ENCODE peak calls at places on chromosomes 13 and 19, in ten cellular contexts. B, I, V, T, P, G, J, L, K and W are unnamed samples.

GRCh38 chr19:39038098-39038497 is 5.7 kb upstream of the FBXO27 start:
- DNase-seq in V (no peak), G (no peak), I (no peak), K (peak; percentile 18), L (no peak), T (peak; percentile 43), B (no peak), J (no peak), P (no peak), W (peak; percentile 52)

GRCh38 chr19:12669272-12670158 is 2.9 kb downstream of the WDR83 start:
- DNase-seq in G (no peak), L (peak; percentile 88), J (peak; percentile 83), K (peak; percentile 78), B (peak; percentile 47), T (peak; percentile 61), V (peak; percentile 88), P (peak; percentile 65), I (peak; percentile 59), W (peak; percentile 84)

GRCh38 chr13:79477968-79478367 is 3.0 kb upstream of the NDFIP2 start:
- DNase-seq in K (no peak), B (no peak), J (no peak), V (peak; percentile 58), I (no peak), P (no peak), G (no peak), L (no peak), T (no peak), W (no peak)

GRCh38 chr19:42494321-42494720 is 34.0 kb downstream of the CEACAM1 start:
- DNase-seq in L (no peak), T (no peak), G (no peak), J (no peak), V (no peak), B (peak; percentile 42), I (no peak), P (no peak), K (no peak), W (no peak)

GRCh38 chr13:24199016-24199415 is 38.5 kb downstream of the SPATA13 start:
- DNase-seq in I (no peak), G (no peak), K (peak; percentile 56), L (no peak), T (no peak), B (no peak), J (no peak), P (no peak), V (no peak), W (no peak)

GRCh38 chr13:40982772-40983171 is 36.3 kb downstream of the ELF1 start:
- DNase-seq in V (no peak), T (peak; percentile 74), K (no peak), G (no peak), B (no peak), P (no peak), J (peak; percentile 68), L (no peak), I (no peak), W (peak; percentile 52)

GRCh38 chr19:48506138-48506733 is 5.4 kb downstream of the LMTK3 start:
- DNase-seq in B (no peak), J (no peak), G (no peak), I (no peak), K (no peak), T (no peak), V (no peak), P (peak; percentile 10), L (no peak), W (peak; percentile 74)

GRCh38 chr13:76790519-76791289 is 95.5 kb downstream of the KCTD12 start:
- DNase-seq in B (no peak), T (no peak), P (no peak), K (no peak), L (no peak), I (no peak), J (no peak), V (no peak), G (no peak), W (no peak)

GRCh38 chr13:100596516-100596915 is 7.9 kb upstream of the GGACT start:
- DNase-seq in K (no peak), J (no peak), P (no peak), I (no peak), B (no peak), G (no peak), T (no peak), L (no peak), V (no peak), W (no peak)

GRCh38 chr13:100589178-100589725 is 663 bp upstream of the GGACT start:
- DNase-seq in B (no peak), L (no peak), K (no peak), T (no peak), J (no peak), P (no peak), I (no peak), V (no peak), G (no peak), W (no peak)

GRCh38 chr13:100597253-100597652 is 8.7 kb upstream of the GGACT start:
- DNase-seq in P (no peak), B (peak; percentile 21), K (no peak), I (no peak), G (no peak), J (peak; percentile 48), T (peak; percentile 24), V (no peak), L (no peak), W (no peak)

GRCh38 chr13:100594255-100594654 is 5.7 kb upstream of the GGACT start:
- DNase-seq in K (no peak), B (no peak), V (no peak), J (no peak), T (no peak), G (no peak), I (no peak), L (no peak), P (no peak), W (no peak)

GRCh38 chr13:100594731-100595130 is 6.1 kb upstream of the GGACT start:
- DNase-seq in P (no peak), L (no peak), I (no peak), K (no peak), V (no peak), J (no peak), G (no peak), T (no peak), B (no peak), W (no peak)
- TF ChIP-seq CTCF in P (peak; percentile 1), L (peak; percentile 20), I (peak; percentile 60), K (no peak), V (no peak), J (no peak), G (no peak), T (peak; percentile 55), B (peak; percentile 16), W (no peak)

GRCh38 chr19:55536951-55537740 is at the start of gene SBK2:
- DNase-seq in G (no peak), K (no peak), B (no peak), T (no peak), P (no peak), V (no peak), L (no peak), J (no peak), I (peak; percentile 68), W (peak; percentile 45)
- TF ChIP-seq CTCF in G (no peak), K (no peak), B (peak; percentile 16), T (peak; percentile 45), P (peak; percentile 3), V (no peak), L (no peak), J (no peak), I (peak; percentile 57), W (no peak)

GRCh38 chr13:38902551-38902950 is 88.1 kb downstream of the STOML3 start:
- DNase-seq in B (no peak), K (no peak), T (no peak), P (no peak), V (no peak), L (no peak), G (no peak), J (no peak), I (no peak), W (no peak)

GRCh38 chr13:38899581-38899980 is 91.0 kb downstream of the STOML3 start:
- DNase-seq in B (no peak), K (no peak), L (no peak), P (no peak), J (no peak), V (no peak), I (no peak), T (no peak), G (no peak), W (no peak)

GRCh38 chr13:38898481-38898880 is 92.2 kb downstream of the STOML3 start:
- DNase-seq in L (no peak), V (no peak), B (no peak), G (no peak), T (no peak), J (no peak), K (no peak), P (no peak), I (no peak), W (no peak)

GRCh38 chr13:38897521-38897920 is 93.1 kb downstream of the STOML3 start:
- DNase-seq in V (no peak), I (no peak), J (no peak), K (no peak), T (no peak), B (no peak), P (no peak), G (no peak), L (no peak), W (no peak)

DNA sequence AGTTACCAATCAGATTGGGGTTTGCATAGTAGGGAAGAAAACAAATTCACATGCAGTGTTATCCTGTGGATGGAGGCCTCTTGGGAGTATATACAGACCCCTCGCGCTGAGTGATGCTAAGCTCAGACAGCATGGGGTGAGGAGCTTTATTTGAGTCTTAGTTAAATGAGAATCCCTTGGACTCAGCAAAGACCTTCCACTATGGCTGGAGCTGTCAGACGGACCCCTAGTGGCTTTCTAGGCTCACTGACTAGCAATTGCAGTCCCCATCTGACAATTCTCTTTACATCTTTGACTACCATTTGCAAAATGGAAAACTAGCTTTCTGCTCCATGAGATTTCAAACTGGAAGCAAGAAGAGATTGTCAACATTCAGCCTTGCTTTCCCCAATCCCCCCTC is 90.4 kb downstream of the STOML3 start:
- DNase-seq in J (no peak), P (no peak), I (no peak), K (no peak), L (no peak), G (no peak), B (no peak), V (no peak), T (no peak), W (no peak)
- TF ChIP-seq CTCF in J (peak; percentile 16), P (no peak), I (peak; percentile 48), K (no peak), L (no peak), G (no peak), B (peak; percentile 14), V (no peak), T (peak; percentile 71), W (no peak)

GRCh38 chr13:31433201-31433600 is 233.4 kb downstream of the B3GLCT start:
- DNase-seq in P (peak; percentile 29), K (no peak), G (no peak), I (no peak), V (no peak), B (peak; percentile 32), T (no peak), J (no peak), L (no peak), W (no peak)

GRCh38 chr13:31427151-31427867 is 227.5 kb downstream of the B3GLCT start:
- DNase-seq in B (no peak), J (no peak), P (no peak), G (no peak), L (no peak), K (no peak), T (no peak), I (no peak), V (no peak), W (no peak)

GRCh38 chr13:31433756-31434155 is 234.0 kb downstream of the B3GLCT start:
- DNase-seq in P (no peak), B (no peak), V (no peak), G (no peak), K (no peak), J (no peak), I (no peak), T (no peak), L (no peak), W (no peak)

GRCh38 chr13:31434613-31435012 is 234.8 kb downstream of the B3GLCT start:
- DNase-seq in G (no peak), P (no peak), K (no peak), T (no peak), B (no peak), J (no peak), V (no peak), I (no peak), L (no peak), W (no peak)

GRCh38 chr13:31431722-31432137 is 232.0 kb downstream of the B3GLCT start:
- DNase-seq in P (no peak), J (peak; percentile 6), B (no peak), I (peak; percentile 37), G (no peak), V (no peak), L (peak; percentile 67), K (peak; percentile 67), T (peak; percentile 39), W (peak; percentile 44)
- TF ChIP-seq CTCF in P (peak; percentile 79), J (peak; percentile 72), B (peak; percentile 81), I (peak; percentile 98), G (peak; percentile 86), V (peak; percentile 90), L (peak; percentile 89), K (peak; percentile 88), T (peak; percentile 83), W (peak; percentile 78)